ENCODE peak calls at places on chromosomes 6 and 20, in six cellular contexts. G is amniotic stem cell, I is T-helper 17 cell, F is dermis blood vessel endothelial cell, L is progenitor cell of endocrine pancreas, Y is astrocyte of the spinal cord. J is an unnamed sample.

GRCh38 chr6:70124882-70125535 is 177.9 kb downstream of the COL9A1 start:
- DNase-seq in L (no peak), F (no peak), I (no peak), Y (peak), G (peak), J (no peak)

GRCh38 chr6:3538536-3538935 is 81.7 kb upstream of the SLC22A23 start:
- DNase-seq in F (peak), Y (no peak), L (no peak), G (no peak), I (no peak), J (no peak)

GRCh38 chr20:237479-237878 is 10.4 kb downstream of the DEFB129 start:
- DNase-seq in L (no peak), F (no peak), G (no peak), Y (no peak), I (no peak), J (peak)

GRCh38 chr6:83057705-83058321 is 7.8 kb downstream of the UBE3D start:
- DNase-seq in I (no peak), G (peak), Y (peak), L (peak), F (peak), J (peak)

GRCh38 chr20:37640600-37641561 is 52.9 kb upstream of the CTNNBL1 start:
- DNase-seq in G (no peak), I (no peak), F (peak), Y (no peak), L (no peak), J (no peak)

GRCh38 chr20:14997791-14998190 is 660.4 kb upstream of the FLRT3 start:
- DNase-seq in L (no peak), I (no peak), G (no peak), Y (peak), F (peak), J (peak)

GRCh38 chr20:20731945-20732296 is 19.5 kb upstream of the RALGAPA2 start:
- DNase-seq in G (no peak), Y (peak), F (peak), I (no peak), L (no peak), J (peak)

GRCh38 chr20:36472656-36473071 is 68.7 kb upstream of the MYL9 start:
- DNase-seq in Y (no peak), F (no peak), G (no peak), L (no peak), I (no peak), J (no peak)

GRCh38 chr6:31158863-31159855 is 770 bp downstream of the TCF19 start:
- DNase-seq in Y (no peak), F (peak), G (no peak), L (no peak), I (no peak), J (peak)

GRCh38 chr6:107942164-107942563 is 15.8 kb downstream of the SEC63 start:
- DNase-seq in I (no peak), F (no peak), Y (no peak), L (no peak), G (no peak), J (no peak)

GRCh38 chr6:19446570-19446969 is 390.6 kb upstream of the ID4 start:
- DNase-seq in Y (no peak), I (no peak), L (no peak), F (no peak), G (no peak), J (no peak)

GRCh38 chr6:33430991-33431879 is 11.4 kb downstream of the SYNGAP1 start:
- DNase-seq in I (peak), L (peak), G (no peak), F (peak), Y (peak), J (peak)

GRCh38 chr6:143333749-143334520 is 116.6 kb downstream of the ADAT2 start:
- DNase-seq in L (no peak), Y (peak), G (no peak), F (no peak), I (no peak), J (no peak)

GRCh38 chr20:58054744-58055373 is 173.6 kb downstream of the ANKRD60 start:
- DNase-seq in L (no peak), F (no peak), Y (peak), G (no peak), I (no peak), J (no peak)

GRCh38 chr6:133092199-133092598 is 149.0 kb upstream of the EYA4 start:
- DNase-seq in I (no peak), L (no peak), Y (no peak), F (no peak), G (no peak), J (no peak)

GRCh38 chr6:27582928-27583725 is 110.2 kb upstream of the ZNF184 start:
- DNase-seq in G (no peak), I (no peak), F (peak), L (no peak), Y (peak), J (peak)

GRCh38 chr6:152478377-152479010 is 158.7 kb downstream of the SYNE1 start:
- DNase-seq in L (no peak), F (no peak), I (no peak), Y (no peak), G (no peak), J (no peak)

GRCh38 chr6:144219056-144219685 is 66.0 kb upstream of the UTRN start:
- DNase-seq in L (no peak), G (peak), I (no peak), Y (peak), F (peak), J (peak)

GRCh38 chr6:41625442-41625841 is 12.8 kb upstream of the MDFI start:
- DNase-seq in F (no peak), I (no peak), Y (no peak), L (no peak), G (no peak), J (no peak)

GRCh38 chr6:11552390-11552789 is 14.8 kb downstream of the TMEM170B start:
- DNase-seq in G (no peak), L (no peak), Y (no peak), I (no peak), F (no peak), J (no peak)

GRCh38 chr6:95478941-95479340 is 98.4 kb upstream of the MANEA start:
- DNase-seq in G (no peak), I (no peak), L (no peak), Y (no peak), F (no peak), J (no peak)

GRCh38 chr20:60869032-60869550 is 383.0 kb upstream of the CDH4 start:
- DNase-seq in L (no peak), F (no peak), G (no peak), Y (no peak), I (no peak), J (no peak)

GRCh38 chr6:39054577-39055142 is 6.1 kb downstream of the GLP1R start:
- DNase-seq in L (no peak), I (no peak), Y (no peak), F (no peak), G (no peak), J (no peak)

GRCh38 chr6:75291744-75292143 is 7.2 kb upstream of the TMEM30A start:
- DNase-seq in G (no peak), L (no peak), Y (no peak), I (no peak), F (no peak), J (no peak)

GRCh38 chr6:155340464-155341129 is 26.3 kb upstream of the TFB1M start:
- DNase-seq in G (no peak), I (no peak), Y (peak), L (no peak), F (peak), J (peak)

GRCh38 chr6:123224077-123224476 is 228.0 kb downstream of the CLVS2 start:
- DNase-seq in L (no peak), Y (no peak), I (no peak), G (no peak), F (no peak), J (no peak)

GRCh38 chr20:39547546-39548410 is 585.6 kb downstream of the DHX35 start:
- DNase-seq in I (no peak), Y (no peak), G (no peak), F (no peak), L (no peak), J (no peak)

GRCh38 chr6:156880913-156881312 is 103.7 kb downstream of the ARID1B start:
- DNase-seq in G (no peak), I (no peak), Y (no peak), F (no peak), L (no peak), J (no peak)

GRCh38 chr6:93575495-93575894 is 156.1 kb upstream of the EPHA7 start:
- DNase-seq in L (no peak), F (no peak), I (no peak), G (no peak), Y (no peak), J (no peak)

GRCh38 chr20:59032713-59033059 is 551 bp upstream of the ATP5F1E start:
- DNase-seq in L (no peak), I (no peak), F (peak), G (no peak), Y (no peak), J (peak)

GRCh38 chr20:50975701-50976330 is 17.2 kb downstream of the MOCS3 start:
- DNase-seq in L (no peak), G (no peak), Y (no peak), I (no peak), F (no peak), J (no peak)